ENCODE peak calls at places on chromosomes 4 and X, in five cellular contexts. G, S, O, I and X are unnamed samples. For H3K4me1, the result is how much of the 10 kb centered on the place peaks cover.

GRCh38 chrX:107674480-107675364 is 46.4 kb downstream of the PRPS1 start:
- DNase-seq in O (peak), S (peak), I (peak), G (peak), X (peak)

GRCh38 chrX:84748965-84749656 is 246.9 kb upstream of the HDX start:
- DNase-seq in I (no peak), O (no peak), S (no peak), G (no peak), X (no peak)

GRCh38 chr4:173191623-173192041 is 23.0 kb downstream of the GALNT7 start:
- DNase-seq in I (no peak), O (no peak), S (no peak), G (no peak), X (no peak)

GRCh38 chrX:39893417-39894338 is 204.1 kb downstream of the BCOR start:
- DNase-seq in O (no peak), S (no peak), G (no peak), I (no peak), X (no peak)

GRCh38 chr4:165635951-165636350 is 237.1 kb upstream of the TLL1 start:
- DNase-seq in S (no peak), G (no peak), O (no peak), I (no peak), X (no peak)

GRCh38 chr4:20591571-20592455 is 108.4 kb upstream of the PACRGL start:
- DNase-seq in S (no peak), O (no peak), G (no peak), I (no peak), X (no peak)

GRCh38 chrX:103356023-103356798 is at the start of gene TCEAL9:
- DNase-seq in I (no peak), O (peak), G (peak), S (peak), X (peak)

GRCh38 chr4:138977525-138977924 is 38.1 kb upstream of the NOCT start:
- DNase-seq in O (no peak), S (no peak), I (no peak), G (no peak), X (no peak)

GRCh38 chr4:185780472-185780871 is 31.5 kb downstream of the SORBS2 start:
- DNase-seq in I (no peak), G (no peak), O (no peak), S (no peak), X (no peak)

GRCh38 chrX:108362026-108362425 is 76.2 kb downstream of the COL4A6 start:
- DNase-seq in O (no peak), I (no peak), S (no peak), G (no peak), X (no peak)

GRCh38 chr4:141406237-141406636 is 185.5 kb downstream of the ZNF330 start:
- DNase-seq in O (no peak), G (no peak), I (no peak), S (no peak), X (no peak)

GRCh38 chr4:115090483-115091075 is 22.8 kb downstream of the NDST4 start:
- DNase-seq in S (no peak), G (no peak), O (no peak), I (no peak), X (no peak)

GRCh38 chrX:119482497-119483480 is 14.5 kb downstream of the SLC25A5 start:
- DNase-seq in S (peak), O (peak), G (peak), I (peak), X (peak)

GRCh38 chrX:95076449-95076848 is 1402.4 kb downstream of the FAM133A start:
- DNase-seq in G (no peak), I (no peak), O (no peak), S (no peak), X (no peak)

GRCh38 chr4:141652161-141652778 is 15.9 kb downstream of the IL15 start:
- DNase-seq in G (no peak), I (no peak), S (no peak), O (no peak), X (no peak)

GRCh38 chrX:69107231-69107739 is 58.0 kb downstream of the PJA1 start:
- DNase-seq in S (no peak), I (no peak), G (peak), O (peak), X (no peak)

GRCh38 chrX:8273451-8273894 is 102.4 kb upstream of the VCX2 start:
- DNase-seq in S (no peak), G (no peak), I (no peak), O (no peak), X (no peak)

GRCh38 chrX:34813618-34814017 is 129.0 kb upstream of the FAM47B start:
- DNase-seq in S (no peak), O (no peak), G (no peak), I (no peak), X (no peak)

GRCh38 chr4:134756456-134756855 is 554.9 kb upstream of the PABPC4L start:
- DNase-seq in G (no peak), I (no peak), S (no peak), O (no peak), X (no peak)

GRCh38 chr4:134762053-134762452 is 560.5 kb upstream of the PABPC4L start:
- DNase-seq in O (no peak), G (no peak), S (no peak), I (no peak), X (no peak)
- TF ChIP-seq CTCF in O (no peak), G (no peak), S (no peak), I (no peak), X (no peak)

DNA sequence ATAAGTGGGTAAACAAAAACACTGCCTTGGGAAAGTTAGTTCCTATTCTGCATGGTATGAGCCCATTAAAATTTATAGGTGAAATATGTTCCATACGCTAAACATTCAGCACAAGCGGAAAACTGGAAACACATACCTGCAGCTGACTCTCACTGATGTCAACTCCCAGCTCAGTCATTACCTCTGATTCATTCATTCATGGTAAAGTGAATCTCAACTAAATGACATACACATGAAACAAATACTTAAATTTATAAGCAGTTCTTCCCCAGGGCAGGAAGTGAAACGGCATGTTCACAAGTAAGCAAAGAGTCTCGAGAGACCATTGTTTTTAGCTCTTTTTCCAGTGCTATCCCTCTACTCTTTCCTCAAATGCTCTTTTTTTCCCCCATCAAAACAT is 1.6 kb downstream of the SLC10A6 start:
- DNase-seq in I (no peak), O (no peak), G (no peak), S (no peak), X (no peak)
- H3K4me1 ChIP-seq in I (under half), O (under half), G (under half), S (under half), X (under half)

GRCh38 chr4:28341784-28342183 is 1481.1 kb downstream of the STIM2 start:
- DNase-seq in O (no peak), S (no peak), G (no peak), I (no peak), X (no peak)
- H3K4me3 ChIP-seq in O (no peak), S (no peak), G (no peak), I (no peak), X (no peak)

GRCh38 chr4:10622728-10623127 is 61.8 kb downstream of the CLNK start:
- DNase-seq in O (no peak), G (no peak), I (no peak), S (no peak), X (no peak)
- TF ChIP-seq CTCF in O (peak), G (no peak), I (no peak), S (no peak), X (no peak)